ENCODE peak calls at places on chromosomes 5 and 9, in five cellular contexts. Y, N, O, X and M are unnamed samples.

GRCh38 chr9:133374612-133375115 is 1.2 kb downstream of the SURF4 start:
- DNase-seq in Y (peak; percentile 60), N (no peak), O (no peak), X (peak; percentile 68), M (no peak)

GRCh38 chr5:73094415-73094814 is 26.0 kb upstream of the TMEM171 start:
- DNase-seq in Y (no peak), N (no peak), O (no peak), X (no peak), M (no peak)

GRCh38 chr9:126114409-126114760 is 212.2 kb upstream of the MVB12B start:
- DNase-seq in Y (no peak), N (no peak), O (no peak), X (no peak), M (no peak)

GRCh38 chr9:128550770-128551651 is 1.4 kb upstream of the SPTAN1 start:
- DNase-seq in Y (no peak), N (no peak), O (no peak), X (peak; percentile 24), M (no peak)

GRCh38 chr5:147661576-147661975 is 121.0 kb downstream of the JAKMIP2 start:
- DNase-seq in Y (peak; percentile 26), N (no peak), O (no peak), X (no peak), M (no peak)

GRCh38 chr5:168598639-168599038 is 19.5 kb upstream of the PANK3 start:
- DNase-seq in Y (no peak), N (no peak), O (no peak), X (no peak), M (no peak)

GRCh38 chr5:21654-22233 is 70.2 kb upstream of the PLEKHG4B start:
- DNase-seq in Y (no peak), N (peak; percentile 59), O (peak; percentile 38), X (peak; percentile 18), M (no peak)

GRCh38 chr9:128142596-128142995 is 6.7 kb upstream of the LCN2 start:
- DNase-seq in Y (no peak), N (no peak), O (no peak), X (no peak), M (no peak)

GRCh38 chr9:371349-371748 is 156.7 kb downstream of the DOCK8 start:
- DNase-seq in Y (no peak), N (no peak), O (no peak), X (no peak), M (no peak)

GRCh38 chr5:60821488-60822284 is 22.4 kb downstream of the ELOVL7 start:
- DNase-seq in Y (no peak), N (no peak), O (no peak), X (no peak), M (no peak)

GRCh38 chr5:176161431-176161830 is 76.8 kb upstream of the SIMC1 start:
- DNase-seq in Y (peak; percentile 33), N (no peak), O (no peak), X (no peak), M (no peak)

GRCh38 chr9:99509900-99510299 is 287.8 kb downstream of the SEC61B start:
- DNase-seq in Y (no peak), N (peak; percentile 48), O (no peak), X (no peak), M (no peak)

GRCh38 chr5:16805478-16805877 is 130.6 kb downstream of the MYO10 start:
- DNase-seq in Y (no peak), N (no peak), O (no peak), X (no peak), M (no peak)

GRCh38 chr5:115875447-115875846 is 33.7 kb downstream of the AP3S1 start:
- DNase-seq in Y (no peak), N (no peak), O (no peak), X (no peak), M (no peak)

GRCh38 chr9:5002811-5003210 is 17.7 kb downstream of the JAK2 start:
- DNase-seq in Y (peak; percentile 76), N (no peak), O (no peak), X (peak; percentile 69), M (no peak)

GRCh38 chr9:102072061-102072764 is 333.8 kb upstream of the GRIN3A start:
- DNase-seq in Y (no peak), N (no peak), O (no peak), X (no peak), M (no peak)

GRCh38 chr9:70954607-70955143 is 166.7 kb downstream of the TRPM3 start:
- DNase-seq in Y (no peak), N (no peak), O (no peak), X (no peak), M (no peak)

GRCh38 chr5:147750065-147750464 is 32.5 kb downstream of the JAKMIP2 start:
- DNase-seq in Y (no peak), N (no peak), O (no peak), X (no peak), M (no peak)

GRCh38 chr5:153974131-153974812 is 64.4 kb downstream of the FAM114A2 start:
- DNase-seq in Y (peak; percentile 59), N (peak; percentile 48), O (peak; percentile 18), X (peak; percentile 40), M (no peak)

GRCh38 chr5:80208337-80208736 is 47.5 kb downstream of the SERINC5 start:
- DNase-seq in Y (no peak), N (no peak), O (no peak), X (no peak), M (no peak)

GRCh38 chr9:84851935-84852585 is 182.5 kb downstream of the NTRK2 start:
- DNase-seq in Y (peak; percentile 68), N (no peak), O (peak; percentile 68), X (peak; percentile 11), M (no peak)

GRCh38 chr5:1948663-1949191 is 66.0 kb upstream of the IRX4 start:
- DNase-seq in Y (no peak), N (no peak), O (no peak), X (no peak), M (no peak)

GRCh38 chr9:131237311-131237710 is 39.0 kb downstream of the FAM78A start:
- DNase-seq in Y (no peak), N (no peak), O (no peak), X (no peak), M (no peak)

GRCh38 chr5:78565395-78565794 is 83.2 kb downstream of the LHFPL2 start:
- DNase-seq in Y (no peak), N (no peak), O (no peak), X (no peak), M (no peak)

GRCh38 chr9:100111235-100111634 is 12.2 kb downstream of the INVS start:
- DNase-seq in Y (peak; percentile 99), N (no peak), O (no peak), X (peak; percentile 98), M (peak; percentile 54)

GRCh38 chr5:144356489-144356888 is 185.8 kb downstream of the KCTD16 start:
- DNase-seq in Y (no peak), N (no peak), O (no peak), X (no peak), M (no peak)

GRCh38 chr5:153835891-153836515 is 202.7 kb downstream of the FAM114A2 start:
- DNase-seq in Y (no peak), N (peak; percentile 24), O (no peak), X (no peak), M (no peak)

GRCh38 chr9:91914404-91914803 is 35.6 kb downstream of the ROR2 start:
- DNase-seq in Y (no peak), N (no peak), O (no peak), X (no peak), M (no peak)

GRCh38 chr5:153953411-153953810 is 85.3 kb downstream of the FAM114A2 start:
- DNase-seq in Y (no peak), N (no peak), O (no peak), X (no peak), M (no peak)

GRCh38 chr9:116190595-116190994 is 37.0 kb downstream of the PAPPA start:
- DNase-seq in Y (no peak), N (no peak), O (no peak), X (no peak), M (no peak)

GRCh38 chr9:116190997-116191396 is 37.4 kb downstream of the PAPPA start:
- DNase-seq in Y (peak; percentile 78), N (no peak), O (no peak), X (peak; percentile 92), M (no peak)

GRCh38 chr9:116187570-116188170 is 34.1 kb downstream of the PAPPA start:
- DNase-seq in Y (no peak), N (no peak), O (no peak), X (no peak), M (no peak)

GRCh38 chr9:116191757-116192415 is 38.3 kb downstream of the PAPPA start:
- DNase-seq in Y (no peak), N (no peak), O (no peak), X (no peak), M (no peak)

DNA sequence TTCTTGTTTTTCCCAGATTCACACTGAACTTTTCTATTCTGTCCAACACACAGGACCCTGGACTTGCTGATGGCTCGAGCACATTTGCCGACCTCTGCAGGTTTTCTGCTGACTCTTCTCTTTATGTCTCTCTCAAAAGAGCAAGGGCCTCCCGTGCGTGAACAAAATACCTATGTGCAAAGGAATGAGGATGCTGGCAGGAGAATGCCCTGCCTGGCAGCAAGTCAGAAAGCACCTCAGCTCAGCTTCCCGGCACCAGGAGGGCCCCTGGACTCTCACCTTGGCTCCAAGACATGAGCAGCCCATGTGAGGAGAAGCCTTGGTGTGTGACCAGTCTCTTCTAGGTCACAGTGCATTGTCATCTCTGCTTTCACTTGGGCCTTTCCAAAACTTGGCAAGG is 36.1 kb downstream of the PAPPA start:
- DNase-seq in Y (no peak), N (no peak), O (no peak), X (no peak), M (no peak)
- H3K9ac ChIP-seq in Y (no peak overlapping the region), N (no peak overlapping the region), O (no peak overlapping the region), X (no peak overlapping the region), M (no peak overlapping the region)

GRCh38 chr5:157855404-157855994 is 3.4 kb downstream of the CLINT1 start:
- DNase-seq in Y (peak; percentile 71), N (peak; percentile 70), O (peak; percentile 51), X (peak; percentile 67), M (peak; percentile 72)

GRCh38 chr5:157860898-157861894 is 2.3 kb upstream of the CLINT1 start:
- DNase-seq in Y (no peak), N (no peak), O (no peak), X (no peak), M (peak; percentile 78)

GRCh38 chr5:157859227-157859575 is 256 bp upstream of the CLINT1 start:
- DNase-seq in Y (no peak), N (no peak), O (no peak), X (no peak), M (no peak)

GRCh38 chr5:157857821-157858526 is 971 bp downstream of the CLINT1 start:
- DNase-seq in Y (peak; percentile 17), N (no peak), O (no peak), X (peak; percentile 21), M (no peak)

GRCh38 chr5:157858527-157859226 is at the start of gene CLINT1:
- DNase-seq in Y (peak; percentile 81), N (peak; percentile 92), O (peak; percentile 70), X (peak; percentile 83), M (peak; percentile 95)
- TF ChIP-seq CTCF in Y (no peak), N (no peak), O (no peak), X (no peak), M (no peak)

DNA sequence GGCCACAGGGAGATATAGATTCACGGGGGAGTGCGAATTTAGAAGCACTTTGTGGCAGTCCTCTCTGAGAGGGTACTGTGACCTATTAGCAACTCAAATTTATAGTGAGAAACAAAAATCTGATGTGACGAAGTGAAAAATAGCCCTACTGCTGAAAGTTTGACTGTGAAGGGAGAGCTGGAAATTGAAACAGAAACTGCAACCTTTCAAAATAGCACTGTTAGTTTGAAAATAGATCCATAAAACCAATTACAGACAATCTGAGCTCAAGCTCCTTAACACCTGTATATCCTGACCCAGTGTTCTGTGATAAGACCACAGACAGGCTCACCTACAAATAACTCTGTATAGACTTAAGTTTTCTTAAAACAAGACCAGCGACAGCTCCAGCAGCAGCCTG is 420.1 kb downstream of the IRX1 start:
- DNase-seq in Y (no peak), N (no peak), O (no peak), X (no peak), M (no peak)
- H3K9ac ChIP-seq in Y (no peak overlapping the region), N (no peak overlapping the region), O (no peak overlapping the region), X (no peak overlapping the region), M (no peak overlapping the region)

GRCh38 chr9:37119907-37120839 is at the start of gene ZCCHC7:
- DNase-seq in Y (peak; percentile 95), N (peak; percentile 97), O (peak; percentile 86), X (peak; percentile 93), M (peak; percentile 98)
- TF ChIP-seq CTCF in Y (no peak), N (no peak), O (no peak), X (no peak), M (no peak)